ENCODE peak calls at places on chromosomes 3 and 15, in eight cellular contexts. One of them, this sample, is unnamed.

GRCh38 chr3:172347895-172348680 is 100.2 kb downstream of the GHSR start:
- DNase-seq in CD8-positive, alpha-beta memory T cell: no peak
- DNase-seq in aorta: no peak
- DNase-seq in NCI-H1092 treated with DMSO at 0.1 percent for 48 hours: no peak
- DNase-seq in SHP77: no peak
- DNase-seq in foreskin fibroblast: no peak
- DNase-seq in stimulated activated CD8-positive, alpha-beta memory T cell treated with anti-CD3 and anti-CD28 coated beads, Interleukin-15, amount 100 ng/mL, for 24 hours: no peak
- DNase-seq in amniotic stem cell: no peak
- DNase-seq in this sample: no peak

GRCh38 chr3:24598691-24599090 is 104.0 kb upstream of the THRB start:
- DNase-seq in stimulated activated CD8-positive, alpha-beta memory T cell treated with anti-CD3 and anti-CD28 coated beads, Interleukin-15, amount 100 ng/mL, for 24 hours: no peak
- DNase-seq in foreskin fibroblast: peak
- DNase-seq in amniotic stem cell: no peak
- DNase-seq in NCI-H1092 treated with DMSO at 0.1 percent for 48 hours: no peak
- DNase-seq in CD8-positive, alpha-beta memory T cell: no peak
- DNase-seq in SHP77: no peak
- DNase-seq in aorta: no peak
- DNase-seq in this sample: no peak

GRCh38 chr15:90799639-90800038 is 68.7 kb upstream of the FURIN start:
- DNase-seq in stimulated activated CD8-positive, alpha-beta memory T cell treated with anti-CD3 and anti-CD28 coated beads, Interleukin-15, amount 100 ng/mL, for 24 hours: no peak
- DNase-seq in aorta: no peak
- DNase-seq in CD8-positive, alpha-beta memory T cell: no peak
- DNase-seq in NCI-H1092 treated with DMSO at 0.1 percent for 48 hours: no peak
- DNase-seq in foreskin fibroblast: no peak
- DNase-seq in amniotic stem cell: no peak
- DNase-seq in SHP77: no peak
- DNase-seq in this sample: no peak

GRCh38 chr3:192907784-192908183 is 9.9 kb downstream of the MB21D2 start:
- DNase-seq in foreskin fibroblast: no peak
- DNase-seq in aorta: no peak
- DNase-seq in SHP77: no peak
- DNase-seq in stimulated activated CD8-positive, alpha-beta memory T cell treated with anti-CD3 and anti-CD28 coated beads, Interleukin-15, amount 100 ng/mL, for 24 hours: no peak
- DNase-seq in amniotic stem cell: no peak
- DNase-seq in CD8-positive, alpha-beta memory T cell: no peak
- DNase-seq in NCI-H1092 treated with DMSO at 0.1 percent for 48 hours: no peak
- DNase-seq in this sample: no peak

GRCh38 chr15:73704869-73705645 is 20.9 kb downstream of the CD276 start:
- DNase-seq in SHP77: peak
- DNase-seq in CD8-positive, alpha-beta memory T cell: peak
- DNase-seq in aorta: peak
- DNase-seq in foreskin fibroblast: peak
- DNase-seq in NCI-H1092 treated with DMSO at 0.1 percent for 48 hours: peak
- DNase-seq in amniotic stem cell: no peak
- DNase-seq in stimulated activated CD8-positive, alpha-beta memory T cell treated with anti-CD3 and anti-CD28 coated beads, Interleukin-15, amount 100 ng/mL, for 24 hours: peak
- DNase-seq in this sample: peak

GRCh38 chr3:187618732-187619131 is 51.5 kb downstream of the SST start:
- DNase-seq in NCI-H1092 treated with DMSO at 0.1 percent for 48 hours: no peak
- DNase-seq in CD8-positive, alpha-beta memory T cell: no peak
- DNase-seq in SHP77: no peak
- DNase-seq in amniotic stem cell: no peak
- DNase-seq in stimulated activated CD8-positive, alpha-beta memory T cell treated with anti-CD3 and anti-CD28 coated beads, Interleukin-15, amount 100 ng/mL, for 24 hours: no peak
- DNase-seq in aorta: no peak
- DNase-seq in foreskin fibroblast: no peak
- DNase-seq in this sample: no peak

GRCh38 chr15:99628374-99629001 is 62.7 kb downstream of the MEF2A start:
- DNase-seq in stimulated activated CD8-positive, alpha-beta memory T cell treated with anti-CD3 and anti-CD28 coated beads, Interleukin-15, amount 100 ng/mL, for 24 hours: no peak
- DNase-seq in NCI-H1092 treated with DMSO at 0.1 percent for 48 hours: no peak
- DNase-seq in aorta: no peak
- DNase-seq in CD8-positive, alpha-beta memory T cell: no peak
- DNase-seq in foreskin fibroblast: no peak
- DNase-seq in SHP77: no peak
- DNase-seq in amniotic stem cell: no peak
- DNase-seq in this sample: no peak

GRCh38 chr3:126834596-126835471 is 130.8 kb downstream of the CHCHD6 start:
- DNase-seq in aorta: no peak
- DNase-seq in amniotic stem cell: no peak
- DNase-seq in CD8-positive, alpha-beta memory T cell: no peak
- DNase-seq in stimulated activated CD8-positive, alpha-beta memory T cell treated with anti-CD3 and anti-CD28 coated beads, Interleukin-15, amount 100 ng/mL, for 24 hours: no peak
- DNase-seq in NCI-H1092 treated with DMSO at 0.1 percent for 48 hours: no peak
- DNase-seq in foreskin fibroblast: no peak
- DNase-seq in SHP77: no peak
- DNase-seq in this sample: no peak

GRCh38 chr15:88788816-88789215 is 14.4 kb upstream of the ACAN start:
- DNase-seq in aorta: no peak
- DNase-seq in foreskin fibroblast: no peak
- DNase-seq in NCI-H1092 treated with DMSO at 0.1 percent for 48 hours: no peak
- DNase-seq in CD8-positive, alpha-beta memory T cell: no peak
- DNase-seq in stimulated activated CD8-positive, alpha-beta memory T cell treated with anti-CD3 and anti-CD28 coated beads, Interleukin-15, amount 100 ng/mL, for 24 hours: no peak
- DNase-seq in SHP77: no peak
- DNase-seq in amniotic stem cell: no peak
- DNase-seq in this sample: no peak

GRCh38 chr15:60733196-60733595 is 254.3 kb upstream of the ICE2 start:
- DNase-seq in NCI-H1092 treated with DMSO at 0.1 percent for 48 hours: no peak
- DNase-seq in CD8-positive, alpha-beta memory T cell: no peak
- DNase-seq in stimulated activated CD8-positive, alpha-beta memory T cell treated with anti-CD3 and anti-CD28 coated beads, Interleukin-15, amount 100 ng/mL, for 24 hours: no peak
- DNase-seq in SHP77: no peak
- DNase-seq in aorta: no peak
- DNase-seq in foreskin fibroblast: no peak
- DNase-seq in amniotic stem cell: no peak
- DNase-seq in this sample: no peak

GRCh38 chr3:65729553-65729952 is 309.2 kb downstream of the MAGI1 start:
- DNase-seq in foreskin fibroblast: peak
- DNase-seq in CD8-positive, alpha-beta memory T cell: no peak
- DNase-seq in stimulated activated CD8-positive, alpha-beta memory T cell treated with anti-CD3 and anti-CD28 coated beads, Interleukin-15, amount 100 ng/mL, for 24 hours: no peak
- DNase-seq in NCI-H1092 treated with DMSO at 0.1 percent for 48 hours: peak
- DNase-seq in amniotic stem cell: peak
- DNase-seq in SHP77: no peak
- DNase-seq in aorta: no peak
- DNase-seq in this sample: no peak

GRCh38 chr15:78990278-78990677 is 45.4 kb upstream of the CTSH start:
- DNase-seq in CD8-positive, alpha-beta memory T cell: no peak
- DNase-seq in aorta: no peak
- DNase-seq in amniotic stem cell: no peak
- DNase-seq in foreskin fibroblast: no peak
- DNase-seq in SHP77: no peak
- DNase-seq in NCI-H1092 treated with DMSO at 0.1 percent for 48 hours: no peak
- DNase-seq in stimulated activated CD8-positive, alpha-beta memory T cell treated with anti-CD3 and anti-CD28 coated beads, Interleukin-15, amount 100 ng/mL, for 24 hours: no peak
- DNase-seq in this sample: no peak

GRCh38 chr15:82680200-82681102 is 29.2 kb downstream of the AP3B2 start:
- DNase-seq in foreskin fibroblast: no peak
- DNase-seq in amniotic stem cell: no peak
- DNase-seq in NCI-H1092 treated with DMSO at 0.1 percent for 48 hours: peak
- DNase-seq in CD8-positive, alpha-beta memory T cell: peak
- DNase-seq in stimulated activated CD8-positive, alpha-beta memory T cell treated with anti-CD3 and anti-CD28 coated beads, Interleukin-15, amount 100 ng/mL, for 24 hours: peak
- DNase-seq in SHP77: no peak
- DNase-seq in aorta: no peak
- DNase-seq in this sample: peak

GRCh38 chr15:83203543-83203942 is 4.1 kb downstream of the HDGFL3 start:
- DNase-seq in SHP77: no peak
- DNase-seq in CD8-positive, alpha-beta memory T cell: no peak
- DNase-seq in stimulated activated CD8-positive, alpha-beta memory T cell treated with anti-CD3 and anti-CD28 coated beads, Interleukin-15, amount 100 ng/mL, for 24 hours: no peak
- DNase-seq in amniotic stem cell: no peak
- DNase-seq in aorta: no peak
- DNase-seq in foreskin fibroblast: no peak
- DNase-seq in NCI-H1092 treated with DMSO at 0.1 percent for 48 hours: no peak
- DNase-seq in this sample: no peak

GRCh38 chr3:31226331-31226730 is 306.4 kb upstream of the STT3B start:
- DNase-seq in NCI-H1092 treated with DMSO at 0.1 percent for 48 hours: no peak
- DNase-seq in amniotic stem cell: no peak
- DNase-seq in stimulated activated CD8-positive, alpha-beta memory T cell treated with anti-CD3 and anti-CD28 coated beads, Interleukin-15, amount 100 ng/mL, for 24 hours: no peak
- DNase-seq in foreskin fibroblast: no peak
- DNase-seq in SHP77: no peak
- DNase-seq in aorta: no peak
- DNase-seq in CD8-positive, alpha-beta memory T cell: peak
- DNase-seq in this sample: no peak

GRCh38 chr15:39874890-39875549 is 45.0 kb downstream of the GPR176 start:
- DNase-seq in aorta: no peak
- DNase-seq in NCI-H1092 treated with DMSO at 0.1 percent for 48 hours: peak
- DNase-seq in foreskin fibroblast: peak
- DNase-seq in amniotic stem cell: no peak
- DNase-seq in SHP77: peak
- DNase-seq in CD8-positive, alpha-beta memory T cell: no peak
- DNase-seq in stimulated activated CD8-positive, alpha-beta memory T cell treated with anti-CD3 and anti-CD28 coated beads, Interleukin-15, amount 100 ng/mL, for 24 hours: no peak
- DNase-seq in this sample: no peak

GRCh38 chr3:4359805-4360502 is 56.8 kb downstream of the SETMAR start:
- DNase-seq in CD8-positive, alpha-beta memory T cell: no peak
- DNase-seq in SHP77: no peak
- DNase-seq in aorta: no peak
- DNase-seq in foreskin fibroblast: no peak
- DNase-seq in stimulated activated CD8-positive, alpha-beta memory T cell treated with anti-CD3 and anti-CD28 coated beads, Interleukin-15, amount 100 ng/mL, for 24 hours: no peak
- DNase-seq in NCI-H1092 treated with DMSO at 0.1 percent for 48 hours: no peak
- DNase-seq in amniotic stem cell: no peak
- DNase-seq in this sample: no peak

GRCh38 chr3:73805435-73805834 is 180.7 kb upstream of the PDZRN3 start:
- DNase-seq in aorta: peak
- DNase-seq in SHP77: no peak
- DNase-seq in NCI-H1092 treated with DMSO at 0.1 percent for 48 hours: no peak
- DNase-seq in amniotic stem cell: no peak
- DNase-seq in stimulated activated CD8-positive, alpha-beta memory T cell treated with anti-CD3 and anti-CD28 coated beads, Interleukin-15, amount 100 ng/mL, for 24 hours: no peak
- DNase-seq in CD8-positive, alpha-beta memory T cell: no peak
- DNase-seq in foreskin fibroblast: peak
- DNase-seq in this sample: no peak

GRCh38 chr15:59424626-59425025 is 13.4 kb upstream of the FAM81A start:
- DNase-seq in stimulated activated CD8-positive, alpha-beta memory T cell treated with anti-CD3 and anti-CD28 coated beads, Interleukin-15, amount 100 ng/mL, for 24 hours: no peak
- DNase-seq in NCI-H1092 treated with DMSO at 0.1 percent for 48 hours: no peak
- DNase-seq in CD8-positive, alpha-beta memory T cell: no peak
- DNase-seq in aorta: no peak
- DNase-seq in foreskin fibroblast: no peak
- DNase-seq in SHP77: no peak
- DNase-seq in amniotic stem cell: no peak
- DNase-seq in this sample: peak

GRCh38 chr15:100277087-100277855 is 64.5 kb downstream of the ADAMTS17 start:
- DNase-seq in stimulated activated CD8-positive, alpha-beta memory T cell treated with anti-CD3 and anti-CD28 coated beads, Interleukin-15, amount 100 ng/mL, for 24 hours: no peak
- DNase-seq in CD8-positive, alpha-beta memory T cell: no peak
- DNase-seq in aorta: no peak
- DNase-seq in foreskin fibroblast: no peak
- DNase-seq in NCI-H1092 treated with DMSO at 0.1 percent for 48 hours: no peak
- DNase-seq in SHP77: no peak
- DNase-seq in amniotic stem cell: no peak
- DNase-seq in this sample: no peak

GRCh38 chr3:128353991-128354687 is 112.6 kb downstream of the DNAJB8 start:
- DNase-seq in CD8-positive, alpha-beta memory T cell: no peak
- DNase-seq in NCI-H1092 treated with DMSO at 0.1 percent for 48 hours: no peak
- DNase-seq in aorta: peak
- DNase-seq in stimulated activated CD8-positive, alpha-beta memory T cell treated with anti-CD3 and anti-CD28 coated beads, Interleukin-15, amount 100 ng/mL, for 24 hours: no peak
- DNase-seq in SHP77: no peak
- DNase-seq in amniotic stem cell: no peak
- DNase-seq in foreskin fibroblast: peak
- DNase-seq in this sample: no peak

GRCh38 chr3:64084640-64085039 is 61.3 kb upstream of the PSMD6 start:
- DNase-seq in NCI-H1092 treated with DMSO at 0.1 percent for 48 hours: no peak
- DNase-seq in amniotic stem cell: no peak
- DNase-seq in foreskin fibroblast: peak
- DNase-seq in CD8-positive, alpha-beta memory T cell: no peak
- DNase-seq in SHP77: no peak
- DNase-seq in aorta: no peak
- DNase-seq in stimulated activated CD8-positive, alpha-beta memory T cell treated with anti-CD3 and anti-CD28 coated beads, Interleukin-15, amount 100 ng/mL, for 24 hours: no peak
- DNase-seq in this sample: no peak

GRCh38 chr3:114624676-114625181 is 330.9 kb downstream of the TIGIT start:
- DNase-seq in aorta: peak
- DNase-seq in amniotic stem cell: peak
- DNase-seq in SHP77: peak
- DNase-seq in stimulated activated CD8-positive, alpha-beta memory T cell treated with anti-CD3 and anti-CD28 coated beads, Interleukin-15, amount 100 ng/mL, for 24 hours: no peak
- DNase-seq in CD8-positive, alpha-beta memory T cell: no peak
- DNase-seq in NCI-H1092 treated with DMSO at 0.1 percent for 48 hours: no peak
- DNase-seq in foreskin fibroblast: peak
- DNase-seq in this sample: no peak

GRCh38 chr3:173410836-173411235 is 13.3 kb downstream of the NLGN1 start:
- DNase-seq in CD8-positive, alpha-beta memory T cell: no peak
- DNase-seq in SHP77: peak
- DNase-seq in NCI-H1092 treated with DMSO at 0.1 percent for 48 hours: peak
- DNase-seq in aorta: no peak
- DNase-seq in stimulated activated CD8-positive, alpha-beta memory T cell treated with anti-CD3 and anti-CD28 coated beads, Interleukin-15, amount 100 ng/mL, for 24 hours: no peak
- DNase-seq in foreskin fibroblast: no peak
- DNase-seq in amniotic stem cell: no peak
- DNase-seq in this sample: no peak

GRCh38 chr3:107988464-107989156 is 102.2 kb downstream of the CD47 start:
- DNase-seq in SHP77: no peak
- DNase-seq in foreskin fibroblast: peak
- DNase-seq in CD8-positive, alpha-beta memory T cell: no peak
- DNase-seq in NCI-H1092 treated with DMSO at 0.1 percent for 48 hours: no peak
- DNase-seq in amniotic stem cell: peak
- DNase-seq in stimulated activated CD8-positive, alpha-beta memory T cell treated with anti-CD3 and anti-CD28 coated beads, Interleukin-15, amount 100 ng/mL, for 24 hours: no peak
- DNase-seq in aorta: peak
- DNase-seq in this sample: no peak

GRCh38 chr3:45923755-45924154 is 19.5 kb upstream of the CXCR6 start:
- DNase-seq in aorta: no peak
- DNase-seq in amniotic stem cell: no peak
- DNase-seq in stimulated activated CD8-positive, alpha-beta memory T cell treated with anti-CD3 and anti-CD28 coated beads, Interleukin-15, amount 100 ng/mL, for 24 hours: no peak
- DNase-seq in CD8-positive, alpha-beta memory T cell: no peak
- DNase-seq in foreskin fibroblast: peak
- DNase-seq in NCI-H1092 treated with DMSO at 0.1 percent for 48 hours: no peak
- DNase-seq in SHP77: no peak
- DNase-seq in this sample: no peak

GRCh38 chr3:78919021-78919755 is 848.6 kb downstream of the ROBO1 start:
- DNase-seq in foreskin fibroblast: peak
- DNase-seq in stimulated activated CD8-positive, alpha-beta memory T cell treated with anti-CD3 and anti-CD28 coated beads, Interleukin-15, amount 100 ng/mL, for 24 hours: no peak
- DNase-seq in aorta: no peak
- DNase-seq in SHP77: no peak
- DNase-seq in NCI-H1092 treated with DMSO at 0.1 percent for 48 hours: no peak
- DNase-seq in CD8-positive, alpha-beta memory T cell: no peak
- DNase-seq in amniotic stem cell: peak
- DNase-seq in this sample: no peak

GRCh38 chr3:187497037-187497436 is 128.9 kb downstream of the RTP4 start:
- DNase-seq in SHP77: no peak
- DNase-seq in aorta: no peak
- DNase-seq in NCI-H1092 treated with DMSO at 0.1 percent for 48 hours: no peak
- DNase-seq in amniotic stem cell: no peak
- DNase-seq in CD8-positive, alpha-beta memory T cell: no peak
- DNase-seq in stimulated activated CD8-positive, alpha-beta memory T cell treated with anti-CD3 and anti-CD28 coated beads, Interleukin-15, amount 100 ng/mL, for 24 hours: no peak
- DNase-seq in foreskin fibroblast: no peak
- DNase-seq in this sample: no peak

This sample was measured in NCI-H510A.